ENCODE peak calls at places on chromosomes 4 and X, in four cellular contexts. H is CD8-positive, alpha-beta T cell; K is SJSA1; V is CD4-positive, alpha-beta memory T cell. S is an unnamed sample.
A peak's percentile ranks its signal among the peaks of the same experiment; 100 is the strongest.

GRCh38 chr4:2806392-2807355 is 13.8 kb downstream of the SH3BP2 start:
- DNase-seq in K (no peak), V (no peak), H (peak; percentile 10), S (peak; percentile 87)

GRCh38 chr4:79678472-79679202 is 270.6 kb upstream of the GK2 start:
- DNase-seq in K (no peak), H (no peak), V (no peak), S (no peak)

GRCh38 chrX:38820751-38821150 is 19.5 kb downstream of the MID1IP1 start:
- DNase-seq in K (no peak), V (no peak), H (no peak), S (no peak)

GRCh38 chrX:103275947-103276567 is 493 bp downstream of the TCEAL5 start:
- DNase-seq in V (no peak), H (no peak), K (no peak), S (peak; percentile 55)

GRCh38 chr4:853416-853781 is 27.5 kb upstream of the CPLX1 start:
- DNase-seq in H (no peak), V (no peak), K (no peak), S (peak; percentile 64)

GRCh38 chr4:43253511-43253910 is 361.0 kb downstream of the GRXCR1 start:
- DNase-seq in H (no peak), K (no peak), V (no peak), S (no peak)

GRCh38 chr4:53313510-53313909 is 52.4 kb downstream of the SCFD2 start:
- DNase-seq in K (no peak), V (no peak), H (no peak), S (no peak)

GRCh38 chrX:9519546-9520210 is 54.8 kb downstream of the TBL1X start:
- DNase-seq in H (no peak), K (no peak), V (no peak), S (no peak)

GRCh38 chrX:44462851-44463250 is 79.8 kb downstream of the FUNDC1 start:
- DNase-seq in V (no peak), H (no peak), K (no peak), S (no peak)

GRCh38 chr4:150242820-150243458 is 164.7 kb downstream of the DCLK2 start:
- DNase-seq in K (peak; percentile 47), H (no peak), V (no peak), S (no peak)

GRCh38 chr4:52841707-52842456 is 20.2 kb upstream of the RASL11B start:
- DNase-seq in H (no peak), V (no peak), K (no peak), S (no peak)

GRCh38 chr4:77819409-77819835 is 254 bp upstream of the CNOT6L start:
- DNase-seq in V (peak; percentile 88), H (no peak), K (no peak), S (peak; percentile 97)

GRCh38 chr4:77818667-77819408 is at the start of gene CNOT6L:
- DNase-seq in H (peak; percentile 92), V (no peak), K (peak; percentile 71), S (peak; percentile 94)

GRCh38 chr4:77815651-77816050 is 3.5 kb downstream of the CNOT6L start:
- DNase-seq in V (peak; percentile 7), H (no peak), K (no peak), S (no peak)

GRCh38 chr4:77818077-77818666 is 996 bp downstream of the CNOT6L start:
- DNase-seq in K (peak; percentile 78), V (peak; percentile 49), H (peak; percentile 50), S (peak; percentile 92)

GRCh38 chr4:77817304-77818076 is 1.7 kb downstream of the CNOT6L start:
- DNase-seq in K (no peak), V (peak; percentile 6), H (no peak), S (no peak)
- H3K4me1 ChIP-seq in K (peaks cover 11% of the 10 kb centered on the region), V (peaks cover 68% of the 10 kb centered on the region), H (peaks cover 55% of the 10 kb centered on the region), S (peaks cover 75% of the 10 kb centered on the region)

GRCh38 chr4:155597281-155597680 is 69.4 kb upstream of the GUCY1A1 start:
- DNase-seq in V (no peak), K (no peak), H (no peak), S (no peak)

GRCh38 chr4:155597933-155598451 is 68.7 kb upstream of the GUCY1A1 start:
- DNase-seq in H (no peak), V (no peak), K (no peak), S (no peak)

GRCh38 chr4:155599596-155599995 is 67.1 kb upstream of the GUCY1A1 start:
- DNase-seq in H (no peak), K (no peak), V (no peak), S (no peak)

GRCh38 chr4:155600246-155600645 is 66.4 kb upstream of the GUCY1A1 start:
- DNase-seq in V (no peak), H (no peak), K (no peak), S (no peak)

DNA sequence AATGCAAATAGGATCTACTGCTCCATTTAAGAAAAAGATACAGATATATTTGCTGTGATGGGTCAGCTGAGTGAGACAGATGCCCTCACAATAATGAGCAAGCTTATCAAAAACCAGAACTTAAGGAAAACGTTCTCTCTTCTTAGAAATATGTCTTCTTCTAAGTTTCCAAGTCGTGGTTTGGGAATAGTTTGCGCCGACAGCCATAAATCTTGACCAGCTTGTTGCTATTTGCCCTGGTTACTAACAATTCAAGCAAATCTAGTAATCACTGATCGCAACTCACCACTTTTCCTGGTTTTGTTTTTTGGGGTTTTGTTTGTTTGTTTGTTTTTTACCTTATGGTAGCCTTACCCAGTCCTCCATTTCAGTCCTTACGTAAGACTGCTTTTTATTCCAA is 67.5 kb upstream of the GUCY1A1 start:
- DNase-seq in K (no peak), V (no peak), H (no peak), S (no peak)
- H3K4me1 ChIP-seq in K (peaks cover under 1% of the 10 kb centered on the region), V (no peaks in the 10 kb centered on the region), H (no peaks in the 10 kb centered on the region), S (no peaks in the 10 kb centered on the region)

DNA sequence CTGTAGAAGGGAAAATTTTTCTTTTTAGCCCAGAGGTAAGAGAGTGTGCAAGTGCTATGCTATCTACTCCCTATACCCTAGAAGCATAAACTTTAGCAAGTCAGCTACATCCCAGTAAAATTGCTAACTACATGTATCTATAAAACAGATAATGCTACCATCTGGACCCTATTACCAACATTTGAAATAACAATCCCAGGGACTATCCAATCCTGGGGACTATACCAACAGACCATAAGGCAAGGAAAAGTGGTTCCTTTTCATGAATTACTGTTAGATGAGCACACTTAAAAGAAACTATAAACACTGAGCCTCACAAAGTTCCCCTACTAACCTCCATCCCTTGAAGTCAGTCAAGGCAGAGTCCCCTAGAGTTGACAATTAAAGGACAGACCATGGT is 213.6 kb upstream of the VEGFC start:
- DNase-seq in V (no peak), H (no peak), K (no peak), S (no peak)
- H3K4me1 ChIP-seq in V (no peaks in the 10 kb centered on the region), H (no peaks in the 10 kb centered on the region), K (peaks cover 37% of the 10 kb centered on the region), S (no peaks in the 10 kb centered on the region)

GRCh38 chr4:140046037-140046436 is 107.9 kb downstream of the MAML3 start:
- DNase-seq in H (no peak), V (no peak), K (no peak), S (no peak)
- H3K4me1 ChIP-seq in H (peaks cover 32% of the 10 kb centered on the region), V (peaks cover 19% of the 10 kb centered on the region), K (peaks cover 6% of the 10 kb centered on the region), S (peaks cover 60% of the 10 kb centered on the region)